ENCODE peak calls at places on chromosomes 4 and X, in ten cellular contexts. M is Panc1; X is fibroblast of mammary gland; K is colonic mucosa; E is fibroblast of pulmonary artery; Y is cardiac fibroblast; D is CD8-positive, alpha-beta T cell; O is psoas muscle; G is thoracic aorta; A is BJ. W is an unnamed sample.

GRCh38 chrX:155068165-155068564 is 2.8 kb downstream of the CMC4 start:
- DNase-seq in M (no peak), X (peak; percentile 86), K (no peak), E (peak; percentile 49), Y (peak; percentile 51), D (no peak), O (no peak), G (no peak), A (no peak), W (peak; percentile 32)

GRCh38 chr4:7513731-7514130 is 79.0 kb upstream of the PSAPL1 start:
- DNase-seq in M (no peak), X (peak; percentile 33), K (no peak), E (no peak), Y (no peak), D (no peak), O (no peak), G (no peak), A (peak; percentile 5), W (peak; percentile 17)

GRCh38 chr4:123623611-123624010 is 227.0 kb downstream of the SPRY1 start:
- DNase-seq in M (no peak), X (no peak), K (no peak), E (no peak), Y (no peak), D (no peak), O (no peak), G (no peak), A (no peak), W (no peak)

GRCh38 chr4:13994016-13994415 is 366.5 kb upstream of the BOD1L1 start:
- DNase-seq in M (no peak), X (no peak), K (no peak), E (no peak), Y (no peak), D (no peak), O (no peak), G (no peak), A (no peak), W (no peak)

GRCh38 chr4:124389591-124389990 is 322.9 kb downstream of the ANKRD50 start:
- DNase-seq in M (no peak), X (no peak), K (no peak), E (no peak), Y (no peak), D (no peak), O (no peak), G (no peak), A (no peak), W (no peak)

GRCh38 chrX:128759745-128760144 is 707.5 kb upstream of the ACTRT1 start:
- DNase-seq in M (peak; percentile 27), X (no peak), K (no peak), E (no peak), Y (no peak), D (no peak), O (no peak), G (no peak), A (no peak), W (no peak)

GRCh38 chr4:159504634-159505033 is 401.8 kb downstream of the RAPGEF2 start:
- DNase-seq in M (no peak), X (peak; percentile 30), K (no peak), E (peak; percentile 59), Y (peak; percentile 48), D (no peak), O (no peak), G (no peak), A (no peak), W (no peak)

GRCh38 chrX:12245650-12246645 is 107.7 kb downstream of the FRMPD4 start:
- DNase-seq in M (no peak), X (peak; percentile 91), K (no peak), E (peak; percentile 49), Y (peak; percentile 68), D (no peak), O (no peak), G (no peak), A (peak; percentile 21), W (no peak)

GRCh38 chr4:143420227-143420626 is 83.6 kb downstream of the GAB1 start:
- DNase-seq in M (no peak), X (no peak), K (no peak), E (no peak), Y (no peak), D (no peak), O (no peak), G (no peak), A (no peak), W (no peak)

GRCh38 chrX:107565916-107566602 is 62.3 kb upstream of the PRPS1 start:
- DNase-seq in M (no peak), X (peak; percentile 52), K (no peak), E (peak; percentile 31), Y (peak; percentile 36), D (no peak), O (no peak), G (no peak), A (no peak), W (no peak)

GRCh38 chr4:47705326-47705981 is 132.4 kb downstream of the CORIN start:
- DNase-seq in M (no peak), X (peak; percentile 50), K (no peak), E (peak; percentile 35), Y (peak; percentile 38), D (no peak), O (no peak), G (no peak), A (no peak), W (no peak)

GRCh38 chr4:68466185-68466584 is 18.9 kb downstream of the TMPRSS11E start:
- DNase-seq in M (no peak), X (peak; percentile 95), K (no peak), E (peak; percentile 33), Y (peak; percentile 33), D (no peak), O (no peak), G (no peak), A (peak; percentile 72), W (no peak)

DNA sequence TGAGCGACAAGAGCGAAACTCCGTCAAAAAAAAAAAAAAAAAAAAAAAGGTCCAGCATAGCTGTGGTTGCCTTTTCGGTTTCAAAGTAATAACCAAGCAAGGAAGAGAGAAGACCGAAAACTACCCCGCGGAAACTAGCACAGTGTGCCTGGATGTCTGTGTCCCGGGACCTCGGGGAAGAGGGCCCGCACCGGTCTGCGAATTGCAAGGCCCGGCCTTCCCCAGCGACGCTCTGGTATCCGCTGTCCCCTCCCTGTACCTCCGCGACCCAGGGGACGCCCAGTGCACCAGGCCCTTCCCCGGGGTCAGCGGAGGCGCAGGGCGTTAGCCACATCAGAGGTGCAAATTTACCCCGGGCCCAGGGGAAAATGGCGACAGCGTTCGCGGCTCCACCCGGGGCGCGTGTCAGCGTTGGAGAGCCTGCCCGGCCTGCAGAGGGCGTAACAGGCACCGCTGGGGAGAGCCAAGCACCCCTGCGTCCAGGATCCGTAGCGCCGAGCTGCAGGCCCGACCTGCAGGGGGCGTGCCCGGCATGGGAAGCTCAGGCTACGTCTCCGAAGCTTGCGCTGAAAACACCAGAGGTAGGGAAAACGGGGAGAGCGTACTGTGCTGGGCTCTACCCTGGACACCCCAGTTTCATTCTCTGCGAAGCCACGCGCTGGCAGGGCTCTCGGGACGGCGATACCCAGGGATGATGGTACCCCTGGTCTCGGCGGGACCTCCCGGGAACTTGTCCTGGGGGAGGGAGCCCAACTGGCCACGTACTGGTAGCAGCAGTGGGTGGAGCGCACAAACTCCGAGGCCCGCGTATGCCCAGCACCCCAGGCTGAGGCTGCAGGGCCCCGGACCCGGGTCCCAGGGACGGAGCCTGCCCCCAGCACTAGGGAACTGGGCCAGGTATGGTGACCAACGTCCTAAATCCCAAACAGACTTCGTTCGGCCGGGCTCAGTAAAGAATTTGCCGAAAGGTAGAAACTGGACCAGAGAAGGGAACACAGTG is 16.2 kb downstream of the NKX6-1 start:
- DNase-seq in M (no peak), X (peak; percentile 36), K (peak; percentile 72), E (peak; percentile 16), Y (peak; percentile 12), D (no peak), O (peak; percentile 31), G (no peak), A (no peak), W (no peak)
- H3K4me3 ChIP-seq in M (no peak overlapping the region), X (peak overlapping the region; percentile 1), K (peak overlapping the region; percentile 33), E (no peak overlapping the region), Y (no peak overlapping the region), D (no peak overlapping the region), O (peak overlapping the region; percentile 51), G (peak overlapping the region; percentile 54), A (no peak overlapping the region), W (no peak overlapping the region)

GRCh38 chr4:120509719-120510118 is 412.8 kb downstream of the PRDM5 start:
- DNase-seq in M (no peak), X (no peak), K (no peak), E (no peak), Y (no peak), D (no peak), O (no peak), G (no peak), A (no peak), W (no peak)
- TF ChIP-seq CTCF in M (no peak), X (no peak), K (no peak), E (no peak), Y (no peak), D (no peak), O (no peak), G (no peak), A (no peak), W (no peak)

DNA sequence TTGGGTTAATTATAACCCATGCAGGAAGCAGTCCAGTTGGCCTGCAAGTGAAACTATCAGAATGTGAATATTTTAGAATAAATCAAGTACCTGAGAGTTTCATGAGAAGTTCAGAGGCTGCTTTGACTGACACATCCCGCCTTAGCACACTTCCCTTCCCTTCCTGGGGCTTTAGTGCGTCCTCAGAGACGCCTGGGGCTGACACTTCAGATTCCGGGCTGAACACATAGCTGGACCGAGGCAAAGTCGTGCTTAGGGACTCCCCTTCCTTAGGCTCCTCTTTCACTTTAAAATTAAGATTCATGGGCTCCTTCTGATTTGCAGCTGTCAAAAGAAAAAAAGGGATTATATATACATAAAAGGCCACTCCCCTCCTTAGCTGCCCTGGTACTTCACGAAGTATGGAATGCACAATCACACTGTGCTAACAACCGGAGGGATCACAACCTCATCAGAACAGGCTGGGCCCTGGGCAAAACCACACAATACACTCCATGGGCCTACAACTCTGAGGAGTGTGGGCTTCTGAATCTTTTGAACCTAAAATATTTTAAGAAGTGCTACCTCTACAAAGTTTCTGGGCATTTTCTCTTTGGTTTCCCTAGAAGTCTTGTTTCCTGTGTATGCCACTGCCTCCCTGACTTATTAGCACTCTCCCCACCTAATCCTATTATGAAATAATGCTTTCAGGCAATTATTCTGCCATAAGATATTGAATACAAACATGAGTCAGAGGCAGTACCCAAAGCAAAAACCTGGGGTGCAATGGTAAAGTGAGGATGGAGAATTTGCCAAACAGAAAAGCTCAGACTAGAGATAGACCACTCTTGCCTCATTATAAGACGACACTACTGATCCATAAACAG is 68.2 kb downstream of the ZNF827 start:
- DNase-seq in M (no peak), X (no peak), K (no peak), E (no peak), Y (no peak), D (no peak), O (no peak), G (no peak), A (no peak), W (no peak)
- H3K4me3 ChIP-seq in M (no peak overlapping the region), X (no peak overlapping the region), K (no peak overlapping the region), E (no peak overlapping the region), Y (no peak overlapping the region), D (no peak overlapping the region), O (peak overlapping the region; percentile 31), G (no peak overlapping the region), A (no peak overlapping the region), W (no peak overlapping the region)

DNA sequence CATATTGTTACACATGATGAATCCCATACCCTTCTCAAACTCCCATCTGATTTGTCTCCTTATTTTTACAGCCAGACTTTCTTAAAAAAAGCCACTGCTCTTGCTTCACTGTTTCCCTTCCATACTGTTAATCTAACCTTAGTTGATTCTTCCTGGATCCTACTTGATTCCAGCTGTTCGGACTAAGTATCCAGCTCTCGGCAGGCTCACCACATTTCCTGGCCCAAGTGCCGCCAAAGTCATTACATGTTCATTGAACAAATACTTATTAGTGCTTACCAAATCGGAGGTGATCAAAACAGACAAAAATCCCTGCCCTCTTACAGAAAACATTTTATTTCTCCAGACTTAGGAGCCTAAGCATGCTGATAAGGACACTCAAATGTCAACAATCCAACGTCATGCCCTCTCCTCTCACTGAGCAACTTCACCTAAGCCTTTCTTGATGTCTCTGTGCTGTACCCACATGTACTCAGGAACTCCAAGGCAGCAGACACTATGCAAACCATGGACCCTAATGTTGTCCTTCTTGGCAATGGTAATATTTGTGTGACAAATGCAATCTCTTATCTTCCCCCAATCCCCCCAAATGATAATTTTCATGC is 45.1 kb upstream of the C1QTNF7 start:
- DNase-seq in M (no peak), X (no peak), K (no peak), E (no peak), Y (no peak), D (no peak), O (no peak), G (no peak), A (no peak), W (no peak)
- TF ChIP-seq CTCF in M (no peak), X (no peak), K (no peak), E (no peak), Y (no peak), D (no peak), O (no peak), G (no peak), A (no peak), W (no peak)